ENCODE peak calls at places on chromosomes 16 and 17, in nine cellular contexts. One of them, this sample, is unnamed.

GRCh38 chr17:79280822-79281572 is 206.4 kb downstream of the ENGASE start:
- DNase-seq in thoracic aorta: no peak
- DNase-seq in heart right ventricle: no peak
- DNase-seq in CD14-positive monocyte: no peak
- DNase-seq in activated T-cell treated with anti-CD3 and anti-CD28 coated beads, Interleukin-2, amount 50 U/mL, for 72 hours: no peak
- DNase-seq in Caki2: no peak
- DNase-seq in ovary: no peak
- DNase-seq in A549: no peak
- DNase-seq in HT-29: no peak
- DNase-seq in this sample: no peak

GRCh38 chr17:73430848-73431247 is 119.0 kb upstream of the CDC42EP4 start:
- DNase-seq in thoracic aorta: no peak
- DNase-seq in heart right ventricle: peak
- DNase-seq in CD14-positive monocyte: peak
- DNase-seq in activated T-cell treated with anti-CD3 and anti-CD28 coated beads, Interleukin-2, amount 50 U/mL, for 72 hours: no peak
- DNase-seq in Caki2: no peak
- DNase-seq in ovary: no peak
- DNase-seq in A549: no peak
- DNase-seq in HT-29: no peak
- DNase-seq in this sample: no peak

GRCh38 chr17:67491009-67491677 is 114.1 kb downstream of the PITPNC1 start:
- DNase-seq in thoracic aorta: peak
- DNase-seq in heart right ventricle: peak
- DNase-seq in CD14-positive monocyte: peak
- DNase-seq in activated T-cell treated with anti-CD3 and anti-CD28 coated beads, Interleukin-2, amount 50 U/mL, for 72 hours: no peak
- DNase-seq in Caki2: peak
- DNase-seq in ovary: peak
- DNase-seq in A549: peak
- DNase-seq in HT-29: peak
- DNase-seq in this sample: no peak

GRCh38 chr16:55035956-55036355 is 105.3 kb downstream of the IRX5 start:
- DNase-seq in thoracic aorta: no peak
- DNase-seq in heart right ventricle: no peak
- DNase-seq in CD14-positive monocyte: no peak
- DNase-seq in activated T-cell treated with anti-CD3 and anti-CD28 coated beads, Interleukin-2, amount 50 U/mL, for 72 hours: no peak
- DNase-seq in Caki2: no peak
- DNase-seq in ovary: no peak
- DNase-seq in A549: no peak
- DNase-seq in HT-29: no peak
- DNase-seq in this sample: no peak

GRCh38 chr16:3876160-3876559 is 4.4 kb downstream of the CREBBP start:
- DNase-seq in thoracic aorta: no peak
- DNase-seq in heart right ventricle: no peak
- DNase-seq in CD14-positive monocyte: no peak
- DNase-seq in activated T-cell treated with anti-CD3 and anti-CD28 coated beads, Interleukin-2, amount 50 U/mL, for 72 hours: no peak
- DNase-seq in Caki2: no peak
- DNase-seq in ovary: no peak
- DNase-seq in A549: no peak
- DNase-seq in HT-29: no peak
- DNase-seq in this sample: no peak

GRCh38 chr16:3857189-3858013 is 23.1 kb downstream of the CREBBP start:
- DNase-seq in thoracic aorta: no peak
- DNase-seq in heart right ventricle: no peak
- DNase-seq in CD14-positive monocyte: peak
- DNase-seq in activated T-cell treated with anti-CD3 and anti-CD28 coated beads, Interleukin-2, amount 50 U/mL, for 72 hours: no peak
- DNase-seq in Caki2: no peak
- DNase-seq in ovary: no peak
- DNase-seq in A549: no peak
- DNase-seq in HT-29: no peak
- DNase-seq in this sample: no peak

GRCh38 chr17:78818932-78819331 is 21.7 kb downstream of the USP36 start:
- DNase-seq in thoracic aorta: no peak
- DNase-seq in heart right ventricle: no peak
- DNase-seq in CD14-positive monocyte: no peak
- DNase-seq in activated T-cell treated with anti-CD3 and anti-CD28 coated beads, Interleukin-2, amount 50 U/mL, for 72 hours: peak
- DNase-seq in Caki2: no peak
- DNase-seq in ovary: no peak
- DNase-seq in A549: no peak
- DNase-seq in HT-29: no peak
- DNase-seq in this sample: no peak

GRCh38 chr17:82034371-82035011 is 3.0 kb downstream of the DCXR start:
- DNase-seq in thoracic aorta: no peak
- DNase-seq in heart right ventricle: no peak
- DNase-seq in CD14-positive monocyte: no peak
- DNase-seq in activated T-cell treated with anti-CD3 and anti-CD28 coated beads, Interleukin-2, amount 50 U/mL, for 72 hours: no peak
- DNase-seq in Caki2: no peak
- DNase-seq in ovary: no peak
- DNase-seq in A549: no peak
- DNase-seq in HT-29: no peak
- DNase-seq in this sample: no peak

GRCh38 chr16:46729326-46729995 is 18.7 kb downstream of the MYLK3 start:
- DNase-seq in thoracic aorta: no peak
- DNase-seq in heart right ventricle: no peak
- DNase-seq in CD14-positive monocyte: no peak
- DNase-seq in activated T-cell treated with anti-CD3 and anti-CD28 coated beads, Interleukin-2, amount 50 U/mL, for 72 hours: no peak
- DNase-seq in Caki2: no peak
- DNase-seq in ovary: no peak
- DNase-seq in A549: no peak
- DNase-seq in HT-29: no peak
- DNase-seq in this sample: no peak

GRCh38 chr17:71142333-71142732 is 973.0 kb downstream of the KCNJ2 start:
- DNase-seq in thoracic aorta: no peak
- DNase-seq in heart right ventricle: no peak
- DNase-seq in CD14-positive monocyte: no peak
- DNase-seq in activated T-cell treated with anti-CD3 and anti-CD28 coated beads, Interleukin-2, amount 50 U/mL, for 72 hours: no peak
- DNase-seq in Caki2: no peak
- DNase-seq in ovary: no peak
- DNase-seq in A549: no peak
- DNase-seq in HT-29: no peak
- DNase-seq in this sample: no peak

GRCh38 chr17:21573961-21574610 is 118.2 kb upstream of the KCNJ18 start:
- DNase-seq in thoracic aorta: no peak
- DNase-seq in heart right ventricle: peak
- DNase-seq in CD14-positive monocyte: no peak
- DNase-seq in activated T-cell treated with anti-CD3 and anti-CD28 coated beads, Interleukin-2, amount 50 U/mL, for 72 hours: peak
- DNase-seq in Caki2: no peak
- DNase-seq in ovary: peak
- DNase-seq in A549: no peak
- DNase-seq in HT-29: no peak
- DNase-seq in this sample: no peak

GRCh38 chr17:78281249-78281865 is 49.9 kb downstream of the TMEM235 start:
- DNase-seq in thoracic aorta: no peak
- DNase-seq in heart right ventricle: no peak
- DNase-seq in CD14-positive monocyte: no peak
- DNase-seq in activated T-cell treated with anti-CD3 and anti-CD28 coated beads, Interleukin-2, amount 50 U/mL, for 72 hours: no peak
- DNase-seq in Caki2: no peak
- DNase-seq in ovary: no peak
- DNase-seq in A549: no peak
- DNase-seq in HT-29: peak
- DNase-seq in this sample: no peak

GRCh38 chr17:7833011-7833794 is 814 bp upstream of the KDM6B start:
- DNase-seq in thoracic aorta: no peak
- DNase-seq in heart right ventricle: no peak
- DNase-seq in CD14-positive monocyte: no peak
- DNase-seq in activated T-cell treated with anti-CD3 and anti-CD28 coated beads, Interleukin-2, amount 50 U/mL, for 72 hours: no peak
- DNase-seq in Caki2: no peak
- DNase-seq in ovary: peak
- DNase-seq in A549: no peak
- DNase-seq in HT-29: no peak
- DNase-seq in this sample: no peak